ENCODE peak calls at places on chromosomes 4 and X, in four cellular contexts. F, A, H and L are unnamed samples.

GRCh38 chr4:140138428-140138827 is 15.6 kb downstream of the MAML3 start:
- DNase-seq in A (no peak), H (no peak), F (no peak), L (no peak)

GRCh38 chr4:3310301-3311094 is 17.7 kb downstream of the RGS12 start:
- DNase-seq in F (no peak), A (no peak), H (no peak), L (no peak)

GRCh38 chr4:77193511-77194236 is 36.7 kb downstream of the CCNG2 start:
- DNase-seq in H (no peak), F (peak), A (peak), L (no peak)

GRCh38 chrX:77447339-77448149 is at the start of gene FGF16:
- DNase-seq in F (no peak), A (no peak), H (no peak), L (no peak)

GRCh38 chrX:150429577-150429976 is 66.5 kb downstream of the MAMLD1 start:
- DNase-seq in H (no peak), A (no peak), F (no peak), L (no peak)

GRCh38 chrX:24838624-24839023 is 144.9 kb downstream of the POLA1 start:
- DNase-seq in A (peak), F (peak), H (no peak), L (peak)

GRCh38 chr4:67680568-67681222 is 20.3 kb downstream of the UBA6 start:
- DNase-seq in H (peak), A (no peak), F (no peak), L (no peak)

GRCh38 chr4:64539234-64539849 is 130.1 kb upstream of the TECRL start:
- DNase-seq in F (peak), H (peak), A (peak), L (peak)

GRCh38 chrX:105221374-105221773 is 880 bp upstream of the TEX13A start:
- DNase-seq in F (no peak), A (no peak), H (no peak), L (no peak)

GRCh38 chr4:1399508-1400190 is 6.6 kb downstream of the NKX1-1 start:
- DNase-seq in A (peak), F (no peak), H (no peak), L (no peak)

GRCh38 chr4:144712775-144713174 is 66.8 kb downstream of the HHIP start:
- DNase-seq in H (no peak), F (no peak), A (no peak), L (no peak)

GRCh38 chr4:182555997-182556418 is 312.8 kb downstream of the TENM3 start:
- DNase-seq in F (no peak), A (no peak), H (no peak), L (peak)

GRCh38 chrX:2501246-2502102 is 698 bp upstream of the DHRSX start:
- DNase-seq in F (no peak), A (no peak), H (no peak), L (no peak)

GRCh38 chrX:18984381-18985185 is 669 bp upstream of the PHKA2 start:
- DNase-seq in A (peak), F (peak), H (peak), L (peak)

GRCh38 chr4:168589154-168589553 is 92.3 kb downstream of the PALLD start:
- DNase-seq in H (no peak), F (no peak), A (no peak), L (no peak)

GRCh38 chrX:15497865-15498264 is 2.7 kb upstream of the BMX start:
- DNase-seq in A (peak), H (peak), F (no peak), L (peak)

GRCh38 chr4:26938516-26938915 is 77.9 kb downstream of the STIM2 start:
- DNase-seq in H (no peak), A (no peak), F (no peak), L (no peak)

GRCh38 chr4:127196656-127197352 is 436.0 kb upstream of the INTU start:
- DNase-seq in F (no peak), H (no peak), A (no peak), L (no peak)

GRCh38 chrX:72545990-72546389 is 26.7 kb downstream of the HDAC8 start:
- DNase-seq in A (no peak), H (peak), F (no peak), L (peak)

GRCh38 chrX:69024931-69025330 is 140.3 kb downstream of the PJA1 start:
- DNase-seq in A (no peak), F (no peak), H (no peak), L (peak)

GRCh38 chr4:175054980-175055379 is 136.8 kb downstream of the ADAM29 start:
- DNase-seq in A (no peak), F (no peak), H (no peak), L (no peak)

GRCh38 chrX:2609431-2610238 is 81.5 kb upstream of the CD99 start:
- DNase-seq in F (no peak), H (no peak), A (no peak), L (no peak)

GRCh38 chr4:75637176-75637575 is 6.8 kb upstream of the CDKL2 start:
- DNase-seq in H (no peak), F (no peak), A (no peak), L (no peak)

GRCh38 chr4:98950925-98951324 is 22.0 kb upstream of the EIF4E start:
- DNase-seq in F (no peak), A (no peak), H (no peak), L (no peak)

GRCh38 chrX:2502668-2503519 is 2.1 kb upstream of the DHRSX start:
- DNase-seq in H (no peak), A (no peak), F (no peak), L (no peak)

GRCh38 chr4:140044314-140044991 is 109.5 kb downstream of the MAML3 start:
- DNase-seq in F (no peak), H (no peak), A (no peak), L (no peak)

GRCh38 chr4:70601422-70602039 is 9.5 kb downstream of the AMBN start:
- DNase-seq in F (peak), A (peak), H (peak), L (peak)

GRCh38 chr4:111323916-111324315 is 701.0 kb upstream of the PITX2 start:
- DNase-seq in A (no peak), F (no peak), H (no peak), L (no peak)

GRCh38 chr4:48985976-48986653 is at the start of gene CWH43:
- DNase-seq in A (no peak), H (no peak), F (no peak), L (no peak)

GRCh38 chrX:23503835-23504539 is 163.3 kb upstream of the PRDX4 start:
- DNase-seq in H (peak), F (no peak), A (no peak), L (no peak)

GRCh38 chrX:101427954-101428353 is 19.9 kb downstream of the HNRNPH2 start:
- DNase-seq in F (no peak), A (no peak), H (no peak), L (no peak)

GRCh38 chrX:101430457-101431078 is 22.5 kb downstream of the HNRNPH2 start:
- DNase-seq in H (no peak), F (no peak), A (no peak), L (no peak)

GRCh38 chrX:101429934-101430333 is 21.9 kb downstream of the HNRNPH2 start:
- DNase-seq in H (no peak), F (no peak), A (no peak), L (no peak)
- TF ChIP-seq FOXK2 in H (no peak), F (no peak), A (no peak), L (no peak)

DNA sequence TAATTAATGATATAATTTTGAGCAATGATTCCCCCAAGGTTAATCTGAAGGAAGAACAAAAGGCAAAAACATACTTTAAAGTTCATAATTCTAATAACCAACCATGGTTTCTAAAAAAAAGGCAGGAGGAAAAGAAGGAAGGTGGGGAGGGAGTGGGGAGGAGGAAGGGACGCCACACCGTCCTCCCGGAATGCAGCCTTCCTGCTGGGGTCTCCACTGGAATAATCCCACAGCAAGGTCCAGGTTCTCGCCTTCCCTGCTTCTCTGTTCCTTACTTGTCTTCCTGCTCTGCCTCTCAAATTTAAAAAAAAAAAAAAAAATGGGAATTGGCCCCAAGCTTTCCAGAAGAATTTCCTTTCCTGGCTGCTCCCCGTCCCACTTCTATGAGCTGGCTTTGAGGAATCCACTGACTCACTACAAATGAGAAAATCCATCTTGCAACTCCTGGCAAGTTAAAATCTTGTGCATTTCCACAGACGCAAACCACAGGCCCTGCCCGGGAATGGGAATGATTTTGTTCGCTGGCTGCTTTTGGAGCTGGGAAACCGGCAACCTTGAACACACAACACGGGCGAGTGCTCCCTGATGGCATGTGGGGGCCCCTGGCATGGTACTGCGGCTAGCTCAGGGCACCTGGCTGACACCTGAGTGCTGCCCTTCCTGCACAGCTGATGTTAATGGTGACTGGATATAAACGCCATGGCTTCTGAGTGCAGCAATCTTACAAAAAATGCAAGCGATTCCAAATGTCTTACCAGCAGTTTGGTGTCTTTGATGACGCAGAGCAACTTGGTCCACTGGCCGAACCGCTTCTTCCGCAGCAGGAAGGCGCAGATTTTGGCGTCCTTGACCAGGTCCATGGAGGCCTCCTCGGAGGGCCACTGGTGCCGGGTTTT is 97.0 kb downstream of the AFAP1 start:
- DNase-seq in H (no peak), F (no peak), A (no peak), L (no peak)
- TF ChIP-seq FOXK2 in H (no peak), F (no peak), A (no peak), L (no peak)

GRCh38 chr4:123892997-123893745 is 496.6 kb downstream of the SPRY1 start:
- DNase-seq in H (peak), F (no peak), A (no peak), L (no peak)
- TF ChIP-seq FOXK2 in H (no peak), F (no peak), A (no peak), L (no peak)

GRCh38 chr4:8502836-8503585 is 62.4 kb downstream of the TRMT44 start:
- DNase-seq in H (peak), F (no peak), A (no peak), L (no peak)

GRCh38 chr4:8506006-8506372 is 65.4 kb downstream of the TRMT44 start:
- DNase-seq in F (no peak), H (no peak), A (no peak), L (no peak)

GRCh38 chr4:8505229-8505628 is 64.7 kb downstream of the TRMT44 start:
- DNase-seq in A (no peak), F (no peak), H (no peak), L (no peak)

GRCh38 chr4:8503801-8504200 is 63.2 kb downstream of the TRMT44 start:
- DNase-seq in A (no peak), F (no peak), H (no peak), L (no peak)

DNA sequence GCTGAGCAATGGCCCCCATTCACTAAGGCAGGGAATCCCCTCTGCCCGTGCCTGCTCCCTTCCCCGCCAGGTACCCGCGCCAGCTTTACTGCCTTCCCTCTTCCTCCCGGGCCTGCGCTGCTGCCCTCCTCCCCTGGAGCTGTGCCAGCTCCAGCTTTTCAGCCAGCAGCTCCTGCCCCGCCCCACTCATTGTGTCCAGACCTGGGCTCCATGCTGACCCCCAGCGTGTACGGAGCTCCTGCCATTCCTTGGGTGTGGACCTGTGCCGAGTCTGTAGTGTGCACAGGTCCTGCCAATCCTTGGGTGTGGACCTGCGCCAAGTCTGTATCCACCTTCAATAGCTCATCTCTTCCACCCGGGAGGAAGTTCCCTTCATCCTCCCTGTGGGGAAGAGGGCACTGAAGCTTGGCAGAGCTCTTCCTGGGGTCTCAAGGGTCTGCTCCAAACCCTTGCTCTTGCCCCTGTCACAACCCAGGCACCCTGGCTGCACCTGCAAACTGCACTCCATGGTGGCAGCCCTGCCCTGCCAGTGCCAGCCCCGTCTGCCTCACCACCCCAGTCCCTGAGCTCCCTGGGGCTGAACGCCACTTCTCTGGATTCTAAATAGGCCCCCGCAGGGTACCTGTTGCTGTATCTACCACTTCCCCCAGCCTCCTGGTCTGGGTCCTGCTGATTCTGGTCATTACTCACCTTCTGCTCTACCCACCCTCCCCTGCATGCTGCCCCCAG is 63.9 kb downstream of the TRMT44 start:
- DNase-seq in A (no peak), F (no peak), H (peak), L (no peak)
- TF ChIP-seq FOXK2 in A (no peak), F (no peak), H (no peak), L (no peak)

DNA sequence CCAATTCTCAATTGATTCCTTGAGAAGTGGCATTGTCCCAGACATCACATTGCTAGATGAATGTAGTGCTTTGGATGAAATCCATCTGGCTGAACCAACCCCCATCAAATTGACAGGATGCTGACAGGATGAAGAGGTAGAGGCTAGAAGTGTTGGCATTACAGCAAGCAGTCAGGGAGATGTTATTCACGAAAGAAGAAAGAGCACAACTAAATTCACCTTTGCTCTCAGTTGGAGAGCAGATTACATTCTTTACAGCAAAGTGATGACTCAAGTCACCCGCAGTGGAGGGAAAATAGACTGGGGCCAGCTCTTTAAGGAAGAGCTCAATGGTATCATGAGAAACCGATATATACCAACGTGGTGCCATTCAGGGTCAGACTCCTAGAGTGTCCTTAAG is 259.6 kb downstream of the C4orf33 start:
- DNase-seq in A (no peak), F (no peak), H (no peak), L (no peak)
- TF ChIP-seq FOXK2 in A (no peak), F (no peak), H (no peak), L (no peak)